ENCODE peak calls at places on chromosomes 4 and X, in five cellular contexts. L, Y, V, Q and K are unnamed samples.

GRCh38 chrX:13029341-13029740 is 15.1 kb downstream of the FAM9C start:
- DNase-seq in Y (peak), V (peak), L (no peak), Q (no peak), K (peak)

GRCh38 chr4:1208970-1209704 is 36.8 kb upstream of the SPON2 start:
- DNase-seq in L (no peak), Q (peak), V (peak), Y (peak), K (peak)

GRCh38 chr4:42490015-42490414 is 92.7 kb downstream of the SHISA3 start:
- DNase-seq in L (no peak), V (no peak), Y (no peak), Q (no peak), K (no peak)

GRCh38 chr4:89755210-89755609 is 81.8 kb downstream of the SNCA start:
- DNase-seq in V (peak), Q (no peak), Y (peak), L (no peak), K (peak)

GRCh38 chr4:105236202-105236916 is 89.7 kb downstream of the TET2 start:
- DNase-seq in V (no peak), L (no peak), Q (no peak), Y (no peak), K (no peak)

GRCh38 chr4:24824720-24825119 is 29.3 kb downstream of the SOD3 start:
- DNase-seq in L (no peak), Q (no peak), V (no peak), Y (no peak), K (no peak)

GRCh38 chr4:26217429-26217828 is 103.4 kb upstream of the RBPJ start:
- DNase-seq in Y (no peak), L (no peak), Q (no peak), V (no peak), K (no peak)

GRCh38 chrX:126551306-126551705 is 1.3 kb downstream of the DCAF12L1 start:
- DNase-seq in V (no peak), Y (no peak), L (no peak), Q (no peak), K (no peak)

GRCh38 chrX:153974003-153974725 is 1.6 kb downstream of the TMEM187 start:
- DNase-seq in Y (no peak), L (no peak), Q (peak), V (no peak), K (no peak)

GRCh38 chr4:181952478-181952877 is 290.7 kb upstream of the TENM3 start:
- DNase-seq in Q (no peak), V (peak), L (no peak), Y (peak), K (peak)

DNA sequence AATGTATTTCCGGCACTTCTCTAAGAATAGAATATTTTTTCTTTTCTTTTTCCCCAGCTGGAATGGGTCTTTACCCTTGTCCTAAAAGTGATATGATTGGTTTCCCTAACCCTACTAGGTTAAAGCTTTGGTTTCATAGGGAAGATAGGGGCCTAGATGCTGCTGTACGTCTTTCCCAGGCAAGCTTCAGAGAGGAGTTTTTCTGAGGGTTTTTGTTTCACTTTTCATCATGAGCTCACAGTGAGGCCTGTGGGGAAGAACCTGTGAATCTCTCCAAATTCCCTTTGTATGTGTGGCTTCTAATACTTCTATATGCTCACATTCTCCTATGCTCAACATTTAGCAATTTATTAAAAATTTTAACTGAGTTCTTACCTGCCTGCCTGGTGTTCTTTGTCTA is 320.0 kb upstream of the PCDH18 start:
- DNase-seq in V (no peak), L (no peak), Q (no peak), Y (no peak), K (no peak)
- H3K4me3 ChIP-seq in V (no peak), L (no peak), Q (no peak), Y (no peak), K (no peak)

GRCh38 chrX:1395646-1396216 is 3.8 kb upstream of the SLC25A6 start:
- DNase-seq in L (no peak), Q (no peak), Y (no peak), V (no peak), K (no peak)

GRCh38 chrX:1392376-1393130 is 640 bp upstream of the SLC25A6 start:
- DNase-seq in Q (no peak), Y (peak), V (peak), L (no peak), K (peak)

GRCh38 chrX:1394731-1395501 is 3.0 kb upstream of the SLC25A6 start:
- DNase-seq in Y (no peak), Q (peak), L (no peak), V (peak), K (no peak)

GRCh38 chrX:1391707-1392375 is at the start of gene SLC25A6:
- DNase-seq in L (peak), Y (peak), Q (peak), V (peak), K (peak)

DNA sequence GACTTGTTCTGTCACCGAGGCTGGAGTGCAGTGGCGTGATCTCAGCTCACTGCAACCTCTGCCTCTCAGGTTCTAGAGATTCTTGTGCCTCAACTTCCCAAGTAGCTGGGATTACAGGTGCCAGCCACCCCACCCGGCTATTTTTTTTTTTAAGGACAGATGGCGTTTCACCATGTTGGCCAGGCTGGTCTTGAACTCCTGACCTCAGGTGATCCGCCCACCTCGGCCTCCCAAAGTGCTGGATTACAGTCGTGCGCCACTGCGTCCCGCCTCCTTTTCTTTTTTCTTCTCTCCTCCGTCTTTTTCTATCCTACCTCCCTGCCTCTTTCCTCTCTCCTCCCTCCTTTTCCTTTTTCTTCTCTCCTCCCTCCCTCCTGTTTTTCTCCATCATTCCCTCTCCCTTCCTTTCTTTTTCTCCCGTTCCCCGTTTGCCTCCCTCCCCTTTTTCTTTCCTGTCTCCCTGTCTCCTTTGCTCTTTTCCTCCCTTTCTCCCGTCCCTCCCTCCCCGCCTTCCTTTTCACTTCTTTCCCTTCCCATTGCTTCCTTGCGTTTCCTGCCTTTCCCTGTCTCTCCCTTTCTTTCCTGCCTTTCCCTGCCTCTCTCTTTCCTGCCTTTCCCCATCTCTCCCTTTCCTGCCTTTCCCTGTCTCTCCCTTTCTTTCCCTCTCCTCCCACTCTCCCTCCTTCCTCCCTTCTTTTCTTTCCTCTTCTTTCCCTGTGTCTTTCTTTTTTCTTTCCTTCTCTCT is 2.1 kb upstream of the SLC25A6 start:
- DNase-seq in L (no peak), V (no peak), Q (peak), Y (no peak), K (no peak)
- H3K4me3 ChIP-seq in L (no peak), V (peak), Q (no peak), Y (peak), K (peak)

GRCh38 chr4:76238236-76238635 is 13.3 kb upstream of the FAM47E start:
- DNase-seq in Q (no peak), L (no peak), Y (no peak), V (no peak), K (no peak)
- H3K4me3 ChIP-seq in Q (no peak), L (no peak), Y (no peak), V (no peak), K (no peak)

DNA sequence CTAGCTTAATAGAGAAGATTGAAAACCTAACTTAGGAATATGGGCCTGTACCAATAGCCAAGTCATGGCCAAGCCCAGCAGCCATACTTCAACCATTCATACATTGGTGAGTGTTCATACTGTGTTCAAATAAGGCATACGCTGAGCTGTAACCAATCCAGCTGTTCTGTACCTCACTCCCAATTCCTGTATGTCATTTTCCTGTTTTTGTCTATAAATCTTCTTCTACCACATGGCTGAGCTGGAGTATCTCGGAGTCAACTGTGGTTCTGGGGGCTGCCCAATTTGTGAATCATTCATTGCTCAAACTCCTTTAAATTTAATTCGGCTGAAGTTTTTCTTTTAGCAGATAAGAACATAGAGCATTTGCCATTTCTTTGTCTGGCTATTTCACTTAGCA is 195.3 kb upstream of the ANKRD50 start:
- DNase-seq in L (no peak), Q (no peak), Y (peak), V (peak), K (no peak)
- H3K4me3 ChIP-seq in L (no peak), Q (no peak), Y (no peak), V (no peak), K (no peak)

GRCh38 chr4:185115827-185116232 is 27.2 kb upstream of the SLC25A4 start:
- DNase-seq in L (no peak), V (peak), Y (peak), Q (no peak), K (peak)
- H3K4me3 ChIP-seq in L (no peak), V (no peak), Y (no peak), Q (no peak), K (peak)

GRCh38 chr4:145909331-145909730 is 29.3 kb downstream of the ZNF827 start:
- DNase-seq in Y (peak), Q (peak), L (no peak), V (peak), K (no peak)
- H3K4me3 ChIP-seq in Y (peak), Q (no peak), L (peak), V (no peak), K (peak)

GRCh38 chr4:110614981-110615365 is 7.9 kb downstream of the PITX2 start:
- DNase-seq in Q (no peak), L (no peak), V (no peak), Y (no peak), K (no peak)
- H3K4me3 ChIP-seq in Q (no peak), L (no peak), V (no peak), Y (no peak), K (no peak)

GRCh38 chr4:99821918-99822503 is 5.4 kb downstream of the DAPP1 start:
- DNase-seq in Y (no peak), Q (no peak), V (no peak), L (no peak), K (no peak)

GRCh38 chr4:99817310-99817885 is 771 bp downstream of the DAPP1 start:
- DNase-seq in L (no peak), Q (no peak), Y (no peak), V (no peak), K (no peak)

GRCh38 chr4:99815597-99816011 is 1.0 kb upstream of the DAPP1 start:
- DNase-seq in L (no peak), Q (no peak), V (peak), Y (peak), K (no peak)

GRCh38 chr4:99816611-99817309 is at the start of gene DAPP1:
- DNase-seq in Y (no peak), V (no peak), L (no peak), Q (peak), K (no peak)

DNA sequence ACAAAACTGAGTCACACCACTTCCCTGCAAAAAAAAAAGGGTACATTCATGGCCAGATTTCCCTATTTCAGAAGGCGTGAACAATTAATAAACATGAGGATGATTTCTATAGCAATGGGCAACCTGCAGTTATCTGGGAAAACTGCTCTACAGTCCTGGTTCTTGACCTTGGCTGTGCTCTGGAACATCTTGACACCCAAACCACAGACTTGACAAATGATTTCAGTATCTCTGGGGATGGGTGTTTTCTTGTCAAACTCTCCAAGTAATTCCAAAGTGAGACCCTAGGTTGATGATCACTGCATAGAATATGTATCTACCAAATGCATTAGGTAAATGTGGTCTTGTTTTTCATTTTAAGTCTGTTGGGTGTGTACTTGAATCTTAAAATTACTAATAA is 2.0 kb downstream of the DAPP1 start:
- DNase-seq in V (no peak), Y (no peak), Q (no peak), L (no peak), K (no peak)
- H3K4me3 ChIP-seq in V (no peak), Y (no peak), Q (peak), L (no peak), K (no peak)